ENCODE peak calls at places on chromosome 6, in four cellular contexts. One of them, this sample, is unnamed.

GRCh38 chr6:34947561-34947960 is 58.5 kb downstream of the ANKS1A start:
- DNase-seq in AG04449: no peak
- DNase-seq in right cardiac atrium: no peak
- DNase-seq in fibroblast of the aortic adventitia: no peak
- DNase-seq in this sample: no peak

GRCh38 chr6:165605182-165605875 is 57.7 kb downstream of the PDE10A start:
- DNase-seq in AG04449: no peak
- DNase-seq in right cardiac atrium: no peak
- DNase-seq in fibroblast of the aortic adventitia: no peak
- DNase-seq in this sample: no peak

GRCh38 chr6:401239-401993 is 9.9 kb downstream of the IRF4 start:
- DNase-seq in AG04449: no peak
- DNase-seq in right cardiac atrium: no peak
- DNase-seq in fibroblast of the aortic adventitia: no peak
- DNase-seq in this sample: no peak

GRCh38 chr6:43286995-43287716 is 10.9 kb upstream of the SLC22A7 start:
- DNase-seq in AG04449: no peak
- DNase-seq in right cardiac atrium: no peak
- DNase-seq in fibroblast of the aortic adventitia: no peak
- DNase-seq in this sample: no peak

GRCh38 chr6:108518714-108519576 is 41.8 kb upstream of the FOXO3 start:
- DNase-seq in AG04449: no peak
- DNase-seq in right cardiac atrium: no peak
- DNase-seq in fibroblast of the aortic adventitia: peak; percentile 30
- DNase-seq in this sample: no peak

GRCh38 chr6:79077680-79078056 is 386 bp downstream of the PHIP start:
- DNase-seq in AG04449: no peak
- DNase-seq in right cardiac atrium: no peak
- DNase-seq in fibroblast of the aortic adventitia: no peak
- DNase-seq in this sample: peak; percentile 73

GRCh38 chr6:157561929-157562810 is 181.2 kb downstream of the ZDHHC14 start:
- DNase-seq in AG04449: no peak
- DNase-seq in right cardiac atrium: no peak
- DNase-seq in fibroblast of the aortic adventitia: no peak
- DNase-seq in this sample: no peak

GRCh38 chr6:104558746-104559145 is 301.0 kb downstream of the HACE1 start:
- DNase-seq in AG04449: peak; percentile 38
- DNase-seq in right cardiac atrium: no peak
- DNase-seq in fibroblast of the aortic adventitia: no peak
- DNase-seq in this sample: no peak

GRCh38 chr6:129235167-129236072 is 352.5 kb downstream of the LAMA2 start:
- DNase-seq in AG04449: no peak
- DNase-seq in right cardiac atrium: no peak
- DNase-seq in fibroblast of the aortic adventitia: peak; percentile 62
- DNase-seq in this sample: no peak

GRCh38 chr6:8180327-8181161 is 78.2 kb upstream of the EEF1E1 start:
- DNase-seq in AG04449: peak; percentile 67
- DNase-seq in right cardiac atrium: no peak
- DNase-seq in fibroblast of the aortic adventitia: peak; percentile 78
- DNase-seq in this sample: no peak

GRCh38 chr6:158799051-158799792 is 19.9 kb downstream of the EZR start:
- DNase-seq in AG04449: no peak
- DNase-seq in right cardiac atrium: peak; percentile 56
- DNase-seq in fibroblast of the aortic adventitia: peak; percentile 82
- DNase-seq in this sample: no peak

GRCh38 chr6:127146935-127147334 is 28.5 kb downstream of the RSPO3 start:
- DNase-seq in AG04449: peak; percentile 57
- DNase-seq in right cardiac atrium: no peak
- DNase-seq in fibroblast of the aortic adventitia: peak; percentile 64
- DNase-seq in this sample: no peak

GRCh38 chr6:40900791-40901190 is 138.2 kb downstream of the UNC5CL start:
- DNase-seq in AG04449: no peak
- DNase-seq in right cardiac atrium: no peak
- DNase-seq in fibroblast of the aortic adventitia: peak; percentile 26
- DNase-seq in this sample: no peak

GRCh38 chr6:75579951-75580350 is 21.7 kb upstream of the SENP6 start:
- DNase-seq in AG04449: no peak
- DNase-seq in right cardiac atrium: no peak
- DNase-seq in fibroblast of the aortic adventitia: no peak
- DNase-seq in this sample: no peak

GRCh38 chr6:90238663-90239542 is 57.7 kb downstream of the BACH2 start:
- DNase-seq in AG04449: no peak
- DNase-seq in right cardiac atrium: no peak
- DNase-seq in fibroblast of the aortic adventitia: no peak
- DNase-seq in this sample: no peak

GRCh38 chr6:22221211-22221610 is 75.6 kb downstream of the PRL start:
- DNase-seq in AG04449: no peak
- DNase-seq in right cardiac atrium: no peak
- DNase-seq in fibroblast of the aortic adventitia: no peak
- DNase-seq in this sample: no peak
- H3K4me3 ChIP-seq in AG04449: no peak overlapping the region
- H3K4me3 ChIP-seq in right cardiac atrium: no peak overlapping the region
- H3K4me3 ChIP-seq in fibroblast of the aortic adventitia: no peak overlapping the region
- H3K4me3 ChIP-seq in this sample: no peak overlapping the region

DNA sequence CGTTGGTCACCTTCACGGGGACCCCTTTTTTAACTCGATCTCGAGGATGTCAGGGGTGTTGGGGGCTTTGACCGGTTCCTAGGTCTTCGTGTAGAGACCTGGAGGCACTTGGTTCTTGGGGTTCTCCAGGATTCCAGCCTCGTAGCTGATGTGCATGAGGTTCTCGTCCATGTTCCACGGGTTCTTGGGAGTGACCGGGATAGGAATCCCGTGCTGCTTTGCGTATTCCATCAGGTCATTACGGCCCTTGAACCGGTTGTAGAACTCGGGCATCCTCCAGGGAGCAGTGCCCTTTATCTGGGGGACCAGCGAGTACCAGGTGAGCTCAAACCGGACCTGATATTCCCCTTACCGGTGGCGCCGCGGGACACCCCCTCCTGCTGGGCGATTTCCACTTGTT is 88.0 kb upstream of the RIPOR2 start:
- DNase-seq in AG04449: no peak
- DNase-seq in right cardiac atrium: no peak
- DNase-seq in fibroblast of the aortic adventitia: no peak
- DNase-seq in this sample: no peak
- H3K4me3 ChIP-seq in AG04449: no peak overlapping the region
- H3K4me3 ChIP-seq in right cardiac atrium: no peak overlapping the region
- H3K4me3 ChIP-seq in fibroblast of the aortic adventitia: no peak overlapping the region
- H3K4me3 ChIP-seq in this sample: no peak overlapping the region

GRCh38 chr6:139474145-139475108 is 100.0 kb upstream of the CITED2 start:
- DNase-seq in AG04449: no peak
- DNase-seq in right cardiac atrium: no peak
- DNase-seq in fibroblast of the aortic adventitia: peak; percentile 52
- DNase-seq in this sample: no peak
- H3K4me3 ChIP-seq in AG04449: peak overlapping the region; percentile 10
- H3K4me3 ChIP-seq in right cardiac atrium: no peak overlapping the region
- H3K4me3 ChIP-seq in fibroblast of the aortic adventitia: peak overlapping the region; percentile 43
- H3K4me3 ChIP-seq in this sample: peak overlapping the region; percentile 25

GRCh38 chr6:136551103-136551502 is 881 bp upstream of the MAP7 start:
- DNase-seq in AG04449: no peak
- DNase-seq in right cardiac atrium: no peak
- DNase-seq in fibroblast of the aortic adventitia: no peak
- DNase-seq in this sample: no peak

GRCh38 chr6:136550045-136550329 is 235 bp downstream of the MAP7 start:
- DNase-seq in AG04449: no peak
- DNase-seq in right cardiac atrium: no peak
- DNase-seq in fibroblast of the aortic adventitia: no peak
- DNase-seq in this sample: no peak

GRCh38 chr6:136550330-136551071 is at the start of gene MAP7:
- DNase-seq in AG04449: no peak
- DNase-seq in right cardiac atrium: peak; percentile 79
- DNase-seq in fibroblast of the aortic adventitia: no peak
- DNase-seq in this sample: peak; percentile 92

GRCh38 chr6:136548582-136549330 is 1.5 kb downstream of the MAP7 start:
- DNase-seq in AG04449: no peak
- DNase-seq in right cardiac atrium: no peak
- DNase-seq in fibroblast of the aortic adventitia: no peak
- DNase-seq in this sample: no peak

DNA sequence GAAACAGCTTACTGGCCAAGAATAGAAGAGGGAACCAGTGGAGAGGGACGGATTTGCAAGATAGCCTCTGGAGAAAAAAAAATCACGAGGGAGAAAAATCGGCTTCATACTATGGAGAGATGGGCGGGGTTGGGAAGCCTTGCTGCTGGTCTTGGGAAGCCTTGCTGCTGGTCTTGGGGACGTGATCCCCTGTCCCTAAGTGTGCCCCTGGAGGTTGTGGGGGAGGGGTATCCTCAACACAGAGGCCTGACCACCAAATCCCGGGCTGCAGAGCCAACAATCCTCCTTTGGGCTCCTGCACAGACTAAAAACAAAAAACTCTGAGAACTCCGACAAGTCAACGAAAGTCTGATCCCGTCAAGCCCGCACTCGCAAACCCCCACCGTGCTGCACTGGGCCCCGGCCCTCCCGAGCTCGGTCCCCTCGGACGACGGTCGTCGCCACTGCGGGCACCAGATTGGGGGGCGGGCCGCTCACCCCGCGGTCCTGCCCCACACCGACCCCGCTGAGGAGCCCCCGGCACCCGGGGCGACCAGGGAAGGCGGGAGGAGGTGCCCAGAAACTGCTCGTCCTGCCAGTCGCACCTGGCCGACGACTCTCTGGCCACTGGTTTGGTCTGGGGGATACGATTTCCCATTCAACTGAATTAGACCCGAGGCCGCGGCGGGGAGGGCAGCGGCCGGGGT is 720 bp downstream of the MAP7 start:
- DNase-seq in AG04449: no peak
- DNase-seq in right cardiac atrium: peak; percentile 60
- DNase-seq in fibroblast of the aortic adventitia: no peak
- DNase-seq in this sample: peak; percentile 50
- H3K4me3 ChIP-seq in AG04449: peak overlapping the region; percentile 66
- H3K4me3 ChIP-seq in right cardiac atrium: peak overlapping the region; percentile 80
- H3K4me3 ChIP-seq in fibroblast of the aortic adventitia: peak overlapping the region; percentile 71
- H3K4me3 ChIP-seq in this sample: peak overlapping the region; percentile 68

GRCh38 chr6:26269406-26270120 is 95.4 kb upstream of the BTN3A2 start:
- DNase-seq in AG04449: no peak
- DNase-seq in right cardiac atrium: no peak
- DNase-seq in fibroblast of the aortic adventitia: no peak
- DNase-seq in this sample: no peak
- H3K4me3 ChIP-seq in AG04449: no peak overlapping the region
- H3K4me3 ChIP-seq in right cardiac atrium: no peak overlapping the region
- H3K4me3 ChIP-seq in fibroblast of the aortic adventitia: no peak overlapping the region
- H3K4me3 ChIP-seq in this sample: no peak overlapping the region

DNA sequence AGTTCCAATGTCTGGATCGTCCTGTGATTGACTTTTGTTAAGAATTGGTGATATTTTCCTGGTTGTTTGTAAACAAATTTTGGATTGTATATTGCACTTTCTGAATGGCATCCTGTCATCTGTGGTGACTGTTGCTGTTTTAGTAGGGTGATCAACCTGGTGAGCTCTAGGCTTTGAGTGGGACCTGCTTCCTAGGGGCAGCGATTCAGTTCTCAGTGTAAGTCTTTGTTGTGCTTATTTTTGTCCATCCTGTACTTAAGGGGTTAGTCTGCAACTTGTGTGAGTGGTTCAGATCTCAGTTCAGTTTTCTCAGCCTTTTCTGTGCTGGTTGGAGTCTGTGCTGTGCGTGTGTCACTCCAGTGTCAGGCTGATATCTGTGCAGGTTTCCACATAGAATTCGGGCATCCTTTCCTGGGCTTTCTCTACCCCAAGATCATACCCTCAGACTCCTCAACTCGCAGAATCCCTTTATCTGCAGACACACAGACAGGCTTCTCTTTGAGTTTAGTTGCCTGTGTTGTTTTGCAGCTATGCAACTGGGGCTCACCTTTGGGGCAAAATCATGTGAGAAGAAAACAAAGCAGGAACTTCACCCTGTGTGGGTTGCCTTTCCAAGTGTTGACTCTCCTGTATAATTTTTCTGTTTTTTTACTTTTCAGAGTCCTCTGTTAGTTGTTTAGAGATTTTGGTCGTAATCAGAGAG is 177.7 kb downstream of the FARS2 start:
- DNase-seq in AG04449: no peak
- DNase-seq in right cardiac atrium: no peak
- DNase-seq in fibroblast of the aortic adventitia: no peak
- DNase-seq in this sample: no peak
- H3K4me3 ChIP-seq in AG04449: no peak overlapping the region
- H3K4me3 ChIP-seq in right cardiac atrium: no peak overlapping the region
- H3K4me3 ChIP-seq in fibroblast of the aortic adventitia: no peak overlapping the region
- H3K4me3 ChIP-seq in this sample: no peak overlapping the region

This sample was measured in lower lobe of right lung.